ENCODE peak calls at places on chromosomes 7 and 10, in five cellular contexts. P is mesenchymal stem cell, A is H1, Z is neuronal stem cell, L is trophoblast cell. I is an unnamed sample.

GRCh38 chr7:143230602-143231457 is 9.0 kb downstream of the TAS2R40 start:
- DNase-seq in Z (no peak), A (no peak), L (no peak), P (no peak), I (no peak)

GRCh38 chr7:12716134-12716667 is 28.8 kb downstream of the ARL4A start:
- DNase-seq in L (no peak), A (no peak), P (no peak), Z (no peak), I (peak; percentile 26)

GRCh38 chr10:104589871-104590270 is 51.2 kb upstream of the SORCS3 start:
- DNase-seq in L (peak; percentile 37), Z (no peak), P (no peak), A (no peak), I (peak; percentile 45)

GRCh38 chr7:105896407-105896842 is 20.0 kb upstream of the ATXN7L1 start:
- DNase-seq in L (no peak), P (no peak), Z (no peak), A (no peak), I (no peak)

GRCh38 chr7:115267503-115267902 is 345.6 kb downstream of the MDFIC start:
- DNase-seq in A (no peak), L (no peak), P (no peak), Z (no peak), I (no peak)

GRCh38 chr7:115475206-115475605 is 553.3 kb downstream of the MDFIC start:
- DNase-seq in A (no peak), L (no peak), Z (no peak), P (no peak), I (no peak)

GRCh38 chr7:19024261-19024660 is 93.2 kb downstream of the TWIST1 start:
- DNase-seq in A (no peak), L (peak; percentile 38), Z (no peak), P (peak; percentile 7), I (no peak)

GRCh38 chr7:133026210-133026859 is 55.6 kb downstream of the CHCHD3 start:
- DNase-seq in A (no peak), Z (no peak), L (no peak), P (no peak), I (no peak)

GRCh38 chr10:77881222-77881621 is 45.3 kb downstream of the DLG5 start:
- DNase-seq in A (no peak), Z (no peak), L (no peak), P (no peak), I (no peak)

DNA sequence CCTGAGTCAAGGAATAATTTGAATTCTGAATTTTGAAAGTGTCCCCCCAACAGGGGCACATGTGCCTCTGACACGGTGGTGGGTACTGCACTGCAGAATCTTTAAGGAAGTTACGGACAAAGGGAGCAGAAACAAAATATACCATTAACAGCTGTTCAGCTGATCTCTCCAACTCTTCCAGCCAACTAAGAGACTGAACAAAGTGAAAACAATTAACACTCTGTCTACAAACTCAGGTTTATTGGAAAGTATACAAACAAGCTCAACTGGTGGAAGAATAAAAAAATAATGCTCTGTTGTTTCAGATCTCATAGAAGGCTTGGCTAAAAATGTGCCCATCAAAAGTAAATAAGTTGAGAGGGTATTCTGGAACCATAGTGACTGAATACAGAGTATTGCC is 34.4 kb downstream of the ASB4 start:
- DNase-seq in P (no peak), L (no peak), Z (no peak), A (no peak), I (no peak)
- H2BK12ac ChIP-seq in P (no peak overlapping the region), L (no peak overlapping the region), Z (no peak overlapping the region), A (no peak overlapping the region), I (no peak overlapping the region)

GRCh38 chr10:31509989-31510388 is 191.0 kb downstream of the ZEB1 start:
- DNase-seq in L (no peak), A (no peak), Z (no peak), P (no peak), I (no peak)
- H2BK5ac ChIP-seq in L (no peak overlapping the region), A (no peak overlapping the region), Z (no peak overlapping the region), P (no peak overlapping the region), I (no peak overlapping the region)

GRCh38 chr10:15367296-15367830 is 3.7 kb downstream of the FAM171A1 start:
- DNase-seq in P (no peak), Z (no peak), A (no peak), L (no peak), I (no peak)
- H2BK12ac ChIP-seq in P (no peak overlapping the region), Z (no peak overlapping the region), A (no peak overlapping the region), L (no peak overlapping the region), I (no peak overlapping the region)

GRCh38 chr7:117375380-117375779 is 51.9 kb downstream of the ASZ1 start:
- DNase-seq in Z (no peak), L (no peak), A (no peak), P (no peak), I (no peak)
- H2BK5ac ChIP-seq in Z (no peak overlapping the region), L (no peak overlapping the region), A (no peak overlapping the region), P (no peak overlapping the region), I (no peak overlapping the region)

DNA sequence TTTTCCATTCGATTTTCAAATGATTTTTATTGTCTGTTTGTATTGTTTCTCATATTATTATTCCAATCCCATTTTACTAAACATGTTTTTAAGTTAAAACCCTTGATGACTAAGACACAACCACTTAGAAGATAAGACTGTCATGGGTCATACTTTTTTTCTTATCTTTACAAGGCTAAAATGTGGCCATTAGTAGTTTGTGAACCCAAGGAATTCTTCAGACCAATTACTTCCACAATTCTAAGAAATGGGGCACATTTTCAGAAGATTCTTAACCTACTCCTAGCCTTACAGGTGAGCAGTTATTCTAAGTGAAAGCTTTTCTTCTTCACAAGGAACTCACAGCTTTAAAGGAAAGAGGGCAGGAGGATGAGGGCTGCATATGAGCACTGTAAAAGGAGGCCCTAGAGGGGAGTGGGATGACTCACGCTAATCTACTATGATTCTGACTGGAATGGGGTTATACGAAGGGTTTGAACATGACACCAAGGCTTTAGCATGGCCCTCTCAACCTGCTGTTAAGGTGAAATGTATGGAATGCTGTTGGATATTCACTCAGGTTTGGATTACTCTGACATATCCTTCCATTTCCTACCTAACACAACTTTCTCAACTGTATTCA is 81.0 kb downstream of the SORCS1 start:
- DNase-seq in A (no peak), P (no peak), Z (no peak), L (no peak), I (no peak)
- H2BK12ac ChIP-seq in A (no peak overlapping the region), P (no peak overlapping the region), Z (no peak overlapping the region), L (no peak overlapping the region), I (no peak overlapping the region)